ENCODE peak calls at places on chromosome 11, in five cellular contexts. Y is ELF-1; A is GM04504; W is HFF-Myc; H is activated T-helper 1 cell treated with anti-CD3 and anti-CD28 coated beads, Interleukin-12 subunit alpha, Interleukin-12 subunit beta, Interleukin-2, Interleukin-4 antibody, amounts not matched to agents 30 ng/mL and 10 ng/mL and 1 ng/mL, durations not matched to agents 14 hours and 24 hours and 36 hours. K is an unnamed sample.

GRCh38 chr11:68927280-68928107 is 23.8 kb downstream of the IGHMBP2 start:
- DNase-seq in H (no peak), A (no peak), W (no peak), Y (no peak), K (no peak)

GRCh38 chr11:8631395-8632110 is 37.5 kb upstream of the STK33 start:
- DNase-seq in H (no peak), A (peak; percentile 42), W (peak; percentile 51), Y (no peak), K (no peak)

GRCh38 chr11:82978422-82979099 is 77.0 kb downstream of the DDIAS start:
- DNase-seq in Y (no peak), H (no peak), A (peak; percentile 52), W (peak; percentile 39), K (no peak)

GRCh38 chr11:1674879-1675235 is 22.1 kb upstream of the KRTAP5-6 start:
- DNase-seq in A (no peak), W (no peak), H (no peak), Y (no peak), K (no peak)

GRCh38 chr11:122319011-122319410 is 203.0 kb upstream of the BLID start:
- DNase-seq in W (no peak), A (no peak), Y (no peak), H (no peak), K (no peak)

GRCh38 chr11:111939836-111940604 is 2.9 kb downstream of the DIXDC1 start:
- DNase-seq in Y (no peak), W (no peak), H (no peak), A (peak; percentile 73), K (peak; percentile 58)

GRCh38 chr11:8566613-8567210 is 27.3 kb downstream of the STK33 start:
- DNase-seq in A (peak; percentile 21), H (no peak), Y (no peak), W (peak; percentile 38), K (no peak)

GRCh38 chr11:3080104-3080503 is 22.9 kb upstream of the CARS1 start:
- DNase-seq in A (no peak), Y (no peak), H (no peak), W (no peak), K (no peak)

GRCh38 chr11:112744041-112744440 is 217.2 kb upstream of the NCAM1 start:
- DNase-seq in A (no peak), Y (no peak), H (no peak), W (no peak), K (no peak)

GRCh38 chr11:57203359-57203758 is 21.6 kb downstream of the LRRC55 start:
- DNase-seq in A (no peak), Y (no peak), H (no peak), W (no peak), K (no peak)

GRCh38 chr11:58286249-58286648 is 18.2 kb upstream of the OR10W1 start:
- DNase-seq in H (no peak), W (no peak), A (peak; percentile 9), Y (peak; percentile 13), K (peak; percentile 60)

GRCh38 chr11:84626256-84626655 is 1000.9 kb downstream of the DLG2 start:
- DNase-seq in A (no peak), Y (no peak), H (no peak), W (no peak), K (no peak)

GRCh38 chr11:65316311-65316978 is 1.8 kb downstream of the CDC42EP2 start:
- DNase-seq in W (peak; percentile 95), A (peak; percentile 99), Y (no peak), H (no peak), K (no peak)

GRCh38 chr11:1773711-1774550 is 10.2 kb upstream of the CTSD start:
- DNase-seq in Y (no peak), A (no peak), H (no peak), W (no peak), K (peak; percentile 25)

GRCh38 chr11:122277553-122277952 is 161.5 kb upstream of the BLID start:
- DNase-seq in A (no peak), W (no peak), Y (no peak), H (no peak), K (no peak)

GRCh38 chr11:57474017-57474750 is 13.9 kb downstream of the RTN4RL2 start:
- DNase-seq in A (no peak), H (no peak), W (no peak), Y (no peak), K (no peak)